ENCODE peak calls at places on chromosome 7, in eight cellular contexts. A, L, O, B, W, U, I and K are unnamed samples.

GRCh38 chr7:107953924-107954303 is 49.0 kb downstream of the LAMB1 start:
- DNase-seq in A (no peak), L (no peak), O (no peak), B (no peak), W (no peak), U (no peak), I (no peak), K (no peak)

GRCh38 chr7:134710854-134711624 is 64.4 kb downstream of the BPGM start:
- DNase-seq in A (no peak), L (no peak), O (no peak), B (no peak), W (no peak), U (no peak), I (no peak), K (no peak)

GRCh38 chr7:158396301-158396905 is 191.2 kb downstream of the PTPRN2 start:
- DNase-seq in A (no peak), L (no peak), O (no peak), B (no peak), W (no peak), U (no peak), I (no peak), K (no peak)

GRCh38 chr7:106033735-106034134 is 70.7 kb downstream of the CDHR3 start:
- DNase-seq in A (no peak), L (no peak), O (no peak), B (no peak), W (no peak), U (no peak), I (no peak), K (no peak)

GRCh38 chr7:70376561-70377031 is 755.3 kb upstream of the GALNT17 start:
- DNase-seq in A (no peak), L (no peak), O (no peak), B (no peak), W (no peak), U (no peak), I (no peak), K (no peak)

GRCh38 chr7:70271617-70272081 is 673.4 kb downstream of the AUTS2 start:
- DNase-seq in A (no peak), L (no peak), O (no peak), B (no peak), W (no peak), U (peak), I (no peak), K (peak)

GRCh38 chr7:2405601-2406345 is 2.4 kb downstream of the CHST12 start:
- DNase-seq in A (no peak), L (no peak), O (no peak), B (no peak), W (no peak), U (no peak), I (peak), K (no peak)

GRCh38 chr7:27587429-27587828 is 75.3 kb downstream of the HIBADH start:
- DNase-seq in A (no peak), L (no peak), O (no peak), B (no peak), W (no peak), U (no peak), I (peak), K (no peak)

GRCh38 chr7:48899932-48900331 is 24.4 kb upstream of the CDC14C start:
- DNase-seq in A (no peak), L (no peak), O (no peak), B (no peak), W (peak), U (no peak), I (no peak), K (no peak)

GRCh38 chr7:74312418-74313021 is 23.3 kb downstream of the CLIP2 start:
- DNase-seq in A (no peak), L (no peak), O (no peak), B (no peak), W (no peak), U (no peak), I (no peak), K (no peak)

GRCh38 chr7:116977172-116977571 is 23.9 kb downstream of the ST7 start:
- DNase-seq in A (no peak), L (no peak), O (no peak), B (no peak), W (peak), U (no peak), I (no peak), K (no peak)

GRCh38 chr7:141763797-141764196 is at the start of gene TAS2R3:
- DNase-seq in A (no peak), L (no peak), O (no peak), B (no peak), W (no peak), U (no peak), I (no peak), K (no peak)

GRCh38 chr7:114631249-114631822 is 216.7 kb downstream of the FOXP2 start:
- DNase-seq in A (no peak), L (no peak), O (no peak), B (no peak), W (no peak), U (no peak), I (peak), K (no peak)

GRCh38 chr7:2821161-2821841 is 22.8 kb downstream of the GNA12 start:
- DNase-seq in A (no peak), L (peak), O (no peak), B (no peak), W (no peak), U (peak), I (peak), K (peak)

GRCh38 chr7:54989826-54990225 is 29.0 kb upstream of the EGFR start:
- DNase-seq in A (no peak), L (no peak), O (no peak), B (no peak), W (no peak), U (no peak), I (no peak), K (no peak)

GRCh38 chr7:54991341-54991740 is 27.5 kb upstream of the EGFR start:
- DNase-seq in A (no peak), L (no peak), O (no peak), B (no peak), W (no peak), U (no peak), I (no peak), K (no peak)

GRCh38 chr7:54995631-54996340 is 23.0 kb upstream of the EGFR start:
- DNase-seq in A (peak), L (peak), O (no peak), B (no peak), W (no peak), U (peak), I (no peak), K (peak)

GRCh38 chr7:54995166-54995565 is 23.7 kb upstream of the EGFR start:
- DNase-seq in A (no peak), L (no peak), O (no peak), B (no peak), W (no peak), U (no peak), I (no peak), K (no peak)

DNA sequence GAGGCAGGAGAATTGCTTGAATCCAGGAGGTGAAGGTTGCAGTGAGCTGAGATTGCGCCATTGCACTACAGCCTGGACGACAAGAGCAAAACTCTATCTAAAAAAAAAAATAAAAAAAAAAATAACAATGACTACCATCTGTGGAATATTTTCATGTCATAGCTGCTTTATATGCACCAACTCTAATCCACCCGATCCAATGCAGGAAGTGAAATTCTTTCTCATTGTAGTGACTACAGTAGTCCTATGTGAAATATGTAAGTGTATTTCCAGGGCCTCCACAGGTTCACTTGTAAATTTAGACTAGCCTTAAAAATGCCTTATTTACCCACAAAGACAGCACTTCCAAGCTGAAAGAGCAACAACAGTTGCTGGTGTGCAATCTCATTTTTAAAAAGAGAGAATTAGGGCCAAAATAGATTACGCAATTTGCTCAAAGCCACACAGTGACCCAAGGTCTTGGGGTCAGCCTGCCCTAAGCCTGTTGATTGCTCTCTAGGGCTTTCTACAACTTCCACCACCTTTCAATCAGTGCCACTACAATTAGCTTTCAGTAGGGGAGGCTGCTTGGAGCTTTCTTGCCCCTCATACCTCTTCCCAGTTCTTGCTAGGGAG is 25.8 kb upstream of the EGFR start:
- DNase-seq in A (no peak), L (no peak), O (no peak), B (no peak), W (no peak), U (no peak), I (no peak), K (no peak)
- H3K4me3 ChIP-seq in A (no peak), L (no peak), O (no peak), B (no peak), W (no peak), U (no peak), I (no peak), K (no peak)

GRCh38 chr7:130222-130572 is 62.2 kb upstream of the FAM20C start:
- DNase-seq in A (no peak), L (no peak), O (no peak), B (no peak), W (no peak), U (no peak), I (no peak), K (no peak)
- H3K4me3 ChIP-seq in A (no peak), L (no peak), O (no peak), B (no peak), W (no peak), U (no peak), I (no peak), K (no peak)

GRCh38 chr7:20793258-20793657 is 6.6 kb upstream of the SP8 start:
- DNase-seq in A (no peak), L (no peak), O (no peak), B (no peak), W (no peak), U (no peak), I (no peak), K (no peak)

GRCh38 chr7:20790273-20790842 is 3.7 kb upstream of the SP8 start:
- DNase-seq in A (no peak), L (no peak), O (no peak), B (no peak), W (no peak), U (no peak), I (no peak), K (no peak)

GRCh38 chr7:20793686-20794394 is 7.2 kb upstream of the SP8 start:
- DNase-seq in A (no peak), L (no peak), O (no peak), B (no peak), W (no peak), U (no peak), I (no peak), K (no peak)

GRCh38 chr7:20794676-20795075 is 8.0 kb upstream of the SP8 start:
- DNase-seq in A (no peak), L (no peak), O (no peak), B (no peak), W (no peak), U (no peak), I (no peak), K (no peak)

DNA sequence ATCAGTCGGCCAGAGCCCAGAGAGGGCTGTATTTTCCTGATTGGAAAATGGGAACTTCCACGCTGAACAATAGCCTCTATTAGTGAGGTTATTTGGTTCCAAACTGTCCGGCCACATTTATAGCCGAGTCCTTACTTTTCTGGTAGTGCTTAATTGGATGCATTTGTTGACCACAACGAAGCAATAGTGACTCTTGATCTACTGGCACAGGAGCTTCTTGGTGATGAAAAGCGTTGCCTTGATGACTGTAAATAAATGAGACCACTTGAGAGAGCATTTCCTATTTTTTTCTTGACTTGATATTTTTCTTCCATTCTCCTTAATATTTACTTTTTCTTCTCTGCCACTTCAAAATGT is 4.8 kb upstream of the SP8 start:
- DNase-seq in A (no peak), L (no peak), O (no peak), B (no peak), W (no peak), U (no peak), I (no peak), K (no peak)
- H3K4me3 ChIP-seq in A (no peak), L (no peak), O (no peak), B (no peak), W (no peak), U (no peak), I (no peak), K (no peak)

GRCh38 chr7:90952649-90952991 is 311.6 kb upstream of the FZD1 start:
- DNase-seq in A (no peak), L (no peak), O (no peak), B (no peak), W (peak), U (no peak), I (no peak), K (no peak)
- H3K4me3 ChIP-seq in A (no peak), L (no peak), O (no peak), B (no peak), W (no peak), U (no peak), I (no peak), K (no peak)

GRCh38 chr7:1024331-1024761 is 20.0 kb upstream of the GPR146 start:
- DNase-seq in A (no peak), L (no peak), O (no peak), B (no peak), W (no peak), U (no peak), I (peak), K (no peak)
- H3K4me3 ChIP-seq in A (no peak), L (no peak), O (no peak), B (no peak), W (no peak), U (no peak), I (peak), K (no peak)

GRCh38 chr7:83946801-83947200 is 247.8 kb downstream of the SEMA3A start:
- DNase-seq in A (no peak), L (no peak), O (no peak), B (no peak), W (no peak), U (no peak), I (no peak), K (no peak)
- H3K4me3 ChIP-seq in A (no peak), L (no peak), O (no peak), B (no peak), W (no peak), U (no peak), I (no peak), K (no peak)

GRCh38 chr7:124413029-124413428 is 352.6 kb downstream of the GPR37 start:
- DNase-seq in A (no peak), L (no peak), O (no peak), B (no peak), W (no peak), U (no peak), I (no peak), K (no peak)

GRCh38 chr7:124412531-124412930 is 353.1 kb downstream of the GPR37 start:
- DNase-seq in A (no peak), L (no peak), O (no peak), B (no peak), W (no peak), U (no peak), I (no peak), K (no peak)

DNA sequence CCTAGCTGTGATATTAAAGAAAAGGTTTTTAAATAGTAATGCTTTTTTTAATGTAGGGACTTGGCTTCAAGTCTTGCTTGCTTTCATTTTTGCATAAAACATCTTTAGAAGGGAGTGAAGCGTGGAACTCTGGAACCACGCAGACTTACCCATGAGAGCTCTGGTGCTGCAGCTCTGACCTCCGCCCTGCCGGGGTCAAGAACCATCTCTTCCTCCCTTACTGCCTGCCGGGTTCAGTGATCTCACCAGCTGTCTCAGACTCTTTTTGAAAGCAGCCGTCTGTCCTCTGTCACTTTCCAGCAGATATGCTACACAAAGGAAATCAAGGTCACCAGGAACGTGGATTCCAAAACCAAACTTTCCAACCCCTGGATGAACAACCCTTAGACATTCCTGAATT is 353.8 kb downstream of the GPR37 start:
- DNase-seq in A (no peak), L (no peak), O (no peak), B (peak), W (no peak), U (no peak), I (no peak), K (no peak)
- H3K4me3 ChIP-seq in A (no peak), L (no peak), O (no peak), B (no peak), W (no peak), U (no peak), I (peak), K (no peak)